ENCODE peak calls at places on chromosomes 13 and 19, in four cellular contexts. X is amniotic stem cell, F is neural progenitor cell, V is iPS-NIHi11. U is an unnamed sample.

GRCh38 chr19:19526581-19527370 is 1.9 kb upstream of the YJEFN3 start:
- DNase-seq in X (no peak), F (no peak), V (no peak), U (no peak)

GRCh38 chr19:1027020-1027952 is 878 bp downstream of the CNN2 start:
- DNase-seq in X (no peak), F (peak), V (no peak), U (peak)

GRCh38 chr13:43268632-43269031 is 245.2 kb downstream of the DNAJC15 start:
- DNase-seq in X (no peak), F (peak), V (no peak), U (no peak)

GRCh38 chr13:113398963-113399754 is 35.2 kb upstream of the GRTP1 start:
- DNase-seq in X (no peak), F (peak), V (no peak), U (peak)

GRCh38 chr19:17323274-17323972 is 11.2 kb downstream of the ANO8 start:
- DNase-seq in X (no peak), F (no peak), V (peak), U (no peak)

GRCh38 chr19:7986321-7987083 is 18.9 kb downstream of the ELAVL1 start:
- DNase-seq in X (peak), F (no peak), V (no peak), U (no peak)

GRCh38 chr13:39942177-39942900 is 286.9 kb downstream of the COG6 start:
- DNase-seq in X (no peak), F (no peak), V (no peak), U (no peak)

GRCh38 chr13:100491164-100491847 is 97.3 kb downstream of the GGACT start:
- DNase-seq in X (no peak), F (no peak), V (no peak), U (no peak)

GRCh38 chr13:103039183-103039582 is 27.0 kb downstream of the SLC10A2 start:
- DNase-seq in X (no peak), F (no peak), V (peak), U (no peak)

GRCh38 chr19:13064092-13064489 is 38.6 kb downstream of the LYL1 start:
- DNase-seq in X (no peak), F (no peak), V (no peak), U (no peak)

GRCh38 chr13:112808377-112809140 is 118.7 kb downstream of the ATP11A start:
- DNase-seq in X (no peak), F (no peak), V (no peak), U (no peak)

GRCh38 chr13:30718661-30719520 is 16.5 kb upstream of the ALOX5AP start:
- DNase-seq in X (peak), F (no peak), V (no peak), U (no peak)

GRCh38 chr13:30551194-30551593 is 66.5 kb upstream of the USPL1 start:
- DNase-seq in X (peak), F (peak), V (peak), U (peak)

GRCh38 chr19:6186435-6186834 is 51.0 kb downstream of the ACSBG2 start:
- DNase-seq in X (no peak), F (no peak), V (no peak), U (no peak)

GRCh38 chr19:49210108-49210900 is 52.7 kb downstream of the TRPM4 start:
- DNase-seq in X (no peak), F (peak), V (peak), U (peak)

GRCh38 chr13:35470671-35471465 is 5.6 kb downstream of the MAB21L1 start:
- DNase-seq in X (peak), F (peak), V (peak), U (peak)

GRCh38 chr13:113599396-113599795 is 14.8 kb downstream of the TFDP1 start:
- DNase-seq in X (no peak), F (no peak), V (no peak), U (no peak)

GRCh38 chr19:43354305-43354627 is 780 bp downstream of the CD177 start:
- DNase-seq in X (no peak), F (peak), V (peak), U (peak)

GRCh38 chr19:10093295-10094186 is 7.4 kb downstream of the SHFL start:
- DNase-seq in X (no peak), F (no peak), V (peak), U (no peak)

GRCh38 chr19:3178377-3178972 is at the start of gene S1PR4:
- DNase-seq in X (no peak), F (no peak), V (no peak), U (no peak)

GRCh38 chr13:29702912-29703351 is 107.4 kb upstream of the SLC7A1 start:
- DNase-seq in X (peak), F (no peak), V (peak), U (peak)

GRCh38 chr13:40706439-40706838 is 40.0 kb upstream of the FOXO1 start:
- DNase-seq in X (no peak), F (no peak), V (no peak), U (no peak)

GRCh38 chr13:56850852-56851251 is 289.9 kb upstream of the PRR20A start:
- DNase-seq in X (no peak), F (no peak), V (no peak), U (no peak)

GRCh38 chr19:49336482-49337266 is 1.5 kb downstream of the CD37 start:
- DNase-seq in X (no peak), F (no peak), V (no peak), U (no peak)

GRCh38 chr19:35006342-35006998 is 6.3 kb downstream of the GRAMD1A start:
- DNase-seq in X (no peak), F (no peak), V (no peak), U (no peak)

GRCh38 chr13:99228737-99229691 is 28.4 kb downstream of the UBAC2 start:
- DNase-seq in X (peak), F (no peak), V (no peak), U (no peak)

GRCh38 chr19:1401138-1401888 is at the start of gene GAMT:
- DNase-seq in X (peak), F (peak), V (peak), U (no peak)

GRCh38 chr13:83086948-83087347 is 795.3 kb downstream of the SLITRK1 start:
- DNase-seq in X (no peak), F (no peak), V (no peak), U (no peak)

GRCh38 chr13:82058364-82058763 is 1717.4 kb upstream of the SPRY2 start:
- DNase-seq in X (no peak), F (no peak), V (no peak), U (no peak)

GRCh38 chr19:46604781-46605355 is 3.7 kb downstream of the CALM3 start:
- DNase-seq in X (no peak), F (no peak), V (no peak), U (no peak)

GRCh38 chr19:32354345-32354744 is 8.9 kb downstream of the ZNF507 start:
- DNase-seq in X (no peak), F (no peak), V (no peak), U (no peak)

GRCh38 chr19:1987197-1988187 is 28.0 kb downstream of the BTBD2 start:
- DNase-seq in X (no peak), F (no peak), V (no peak), U (no peak)

GRCh38 chr19:9075064-9075964 is 11.5 kb upstream of the OR1M1 start:
- DNase-seq in X (peak), F (peak), V (peak), U (peak)

GRCh38 chr19:48424694-48425219 is 21.0 kb upstream of the GRWD1 start:
- DNase-seq in X (no peak), F (no peak), V (peak), U (peak)

GRCh38 chr19:42254083-42254849 is 662 bp downstream of the ERF start:
- DNase-seq in X (no peak), F (peak), V (peak), U (peak)

GRCh38 chr19:44401108-44401786 is at the start of gene ZNF285:
- DNase-seq in X (no peak), F (peak), V (peak), U (peak)

GRCh38 chr19:6238643-6239281 is 41.0 kb downstream of the MLLT1 start:
- DNase-seq in X (no peak), F (no peak), V (no peak), U (no peak)

GRCh38 chr19:13842294-13843103 is 34.4 kb upstream of the NANOS3 start:
- DNase-seq in X (no peak), F (peak), V (peak), U (peak)

GRCh38 chr13:45243072-45243471 is 42.2 kb upstream of the KCTD4 start:
- DNase-seq in X (no peak), F (peak), V (no peak), U (no peak)

U was measured in ELF-1.